ENCODE peak calls at places on chromosomes 16 and 17, in eight cellular contexts. One of them, this sample, is unnamed.

GRCh38 chr16:1458336-1458976 is 14.1 kb upstream of the CCDC154 start:
- DNase-seq in fibroblast of mammary gland: peak; percentile 57
- DNase-seq in endodermal cell: no peak
- DNase-seq in adrenal gland: no peak
- DNase-seq in OCI-LY7: no peak
- DNase-seq in tibial artery: no peak
- DNase-seq in ovary: no peak
- DNase-seq in thoracic aorta: no peak
- DNase-seq in this sample: no peak

GRCh38 chr16:58125781-58126335 is 3.3 kb downstream of the CFAP20 start:
- DNase-seq in fibroblast of mammary gland: no peak
- DNase-seq in OCI-LY7: peak; percentile 17
- DNase-seq in endodermal cell: no peak
- DNase-seq in adrenal gland: no peak
- DNase-seq in ovary: no peak
- DNase-seq in thoracic aorta: no peak
- DNase-seq in tibial artery: no peak
- DNase-seq in this sample: no peak

GRCh38 chr16:19288872-19289799 is 3.6 kb downstream of the CLEC19A start:
- DNase-seq in fibroblast of mammary gland: peak; percentile 2
- DNase-seq in endodermal cell: no peak
- DNase-seq in OCI-LY7: no peak
- DNase-seq in tibial artery: no peak
- DNase-seq in ovary: no peak
- DNase-seq in thoracic aorta: no peak
- DNase-seq in adrenal gland: no peak
- DNase-seq in this sample: no peak

GRCh38 chr17:74211929-74212261 is 1.5 kb upstream of the TTYH2 start:
- DNase-seq in endodermal cell: no peak
- DNase-seq in thoracic aorta: no peak
- DNase-seq in adrenal gland: no peak
- DNase-seq in ovary: no peak
- DNase-seq in fibroblast of mammary gland: peak; percentile 23
- DNase-seq in OCI-LY7: no peak
- DNase-seq in tibial artery: no peak
- DNase-seq in this sample: no peak

GRCh38 chr17:83032781-83033180 is 46.6 kb upstream of the METRNL start:
- DNase-seq in fibroblast of mammary gland: no peak
- DNase-seq in tibial artery: no peak
- DNase-seq in adrenal gland: no peak
- DNase-seq in endodermal cell: peak; percentile 25
- DNase-seq in ovary: no peak
- DNase-seq in thoracic aorta: no peak
- DNase-seq in OCI-LY7: no peak
- DNase-seq in this sample: no peak

GRCh38 chr17:10295728-10296343 is 77.0 kb downstream of the MYH13 start:
- DNase-seq in ovary: peak; percentile 45
- DNase-seq in endodermal cell: peak; percentile 94
- DNase-seq in thoracic aorta: no peak
- DNase-seq in OCI-LY7: peak; percentile 33
- DNase-seq in tibial artery: no peak
- DNase-seq in adrenal gland: peak; percentile 37
- DNase-seq in fibroblast of mammary gland: peak; percentile 69
- DNase-seq in this sample: peak; percentile 75

GRCh38 chr17:42571435-42572225 is 4.7 kb downstream of the MLX start:
- DNase-seq in thoracic aorta: no peak
- DNase-seq in OCI-LY7: no peak
- DNase-seq in ovary: no peak
- DNase-seq in endodermal cell: no peak
- DNase-seq in adrenal gland: no peak
- DNase-seq in tibial artery: no peak
- DNase-seq in fibroblast of mammary gland: no peak
- DNase-seq in this sample: no peak

GRCh38 chr16:24980077-24980793 is 34.9 kb downstream of the ARHGAP17 start:
- DNase-seq in ovary: no peak
- DNase-seq in adrenal gland: no peak
- DNase-seq in tibial artery: no peak
- DNase-seq in fibroblast of mammary gland: no peak
- DNase-seq in OCI-LY7: peak; percentile 43
- DNase-seq in endodermal cell: peak; percentile 35
- DNase-seq in thoracic aorta: no peak
- DNase-seq in this sample: no peak

GRCh38 chr16:77732241-77732946 is 10.1 kb downstream of the NUDT7 start:
- DNase-seq in endodermal cell: no peak
- DNase-seq in tibial artery: no peak
- DNase-seq in thoracic aorta: no peak
- DNase-seq in adrenal gland: no peak
- DNase-seq in OCI-LY7: no peak
- DNase-seq in fibroblast of mammary gland: peak; percentile 82
- DNase-seq in ovary: no peak
- DNase-seq in this sample: no peak

GRCh38 chr17:81368161-81368560 is 27.1 kb upstream of the BAHCC1 start:
- DNase-seq in adrenal gland: no peak
- DNase-seq in fibroblast of mammary gland: no peak
- DNase-seq in endodermal cell: peak; percentile 46
- DNase-seq in thoracic aorta: no peak
- DNase-seq in OCI-LY7: no peak
- DNase-seq in tibial artery: no peak
- DNase-seq in ovary: no peak
- DNase-seq in this sample: no peak

GRCh38 chr16:72425571-72426341 is 253.8 kb upstream of the PMFBP1 start:
- DNase-seq in OCI-LY7: no peak
- DNase-seq in endodermal cell: no peak
- DNase-seq in adrenal gland: no peak
- DNase-seq in tibial artery: no peak
- DNase-seq in thoracic aorta: no peak
- DNase-seq in fibroblast of mammary gland: no peak
- DNase-seq in ovary: no peak
- DNase-seq in this sample: no peak

GRCh38 chr17:43389022-43389947 is 9.5 kb upstream of the ARL4D start:
- DNase-seq in fibroblast of mammary gland: peak; percentile 83
- DNase-seq in endodermal cell: peak; percentile 90
- DNase-seq in tibial artery: peak; percentile 92
- DNase-seq in OCI-LY7: peak; percentile 86
- DNase-seq in ovary: peak; percentile 88
- DNase-seq in adrenal gland: peak; percentile 89
- DNase-seq in thoracic aorta: peak; percentile 47
- DNase-seq in this sample: peak; percentile 75

GRCh38 chr16:58042001-58042885 is 16.7 kb downstream of the MMP15 start:
- DNase-seq in OCI-LY7: no peak
- DNase-seq in adrenal gland: no peak
- DNase-seq in ovary: no peak
- DNase-seq in thoracic aorta: no peak
- DNase-seq in fibroblast of mammary gland: no peak
- DNase-seq in tibial artery: no peak
- DNase-seq in endodermal cell: no peak
- DNase-seq in this sample: no peak

GRCh38 chr16:86663691-86664517 is 85.6 kb downstream of the FOXL1 start:
- DNase-seq in ovary: no peak
- DNase-seq in tibial artery: no peak
- DNase-seq in endodermal cell: no peak
- DNase-seq in thoracic aorta: no peak
- DNase-seq in adrenal gland: no peak
- DNase-seq in OCI-LY7: no peak
- DNase-seq in fibroblast of mammary gland: peak; percentile 97
- DNase-seq in this sample: peak; percentile 63

GRCh38 chr17:7982171-7982570 is 20.2 kb upstream of the GUCY2D start:
- DNase-seq in OCI-LY7: no peak
- DNase-seq in tibial artery: no peak
- DNase-seq in endodermal cell: no peak
- DNase-seq in thoracic aorta: no peak
- DNase-seq in fibroblast of mammary gland: peak; percentile 87
- DNase-seq in adrenal gland: no peak
- DNase-seq in ovary: no peak
- DNase-seq in this sample: no peak

GRCh38 chr16:66250686-66251405 is 115.6 kb upstream of the CDH5 start:
- DNase-seq in endodermal cell: no peak
- DNase-seq in ovary: peak; percentile 81
- DNase-seq in thoracic aorta: no peak
- DNase-seq in fibroblast of mammary gland: peak; percentile 84
- DNase-seq in OCI-LY7: no peak
- DNase-seq in tibial artery: peak; percentile 87
- DNase-seq in adrenal gland: peak; percentile 51
- DNase-seq in this sample: peak; percentile 96

GRCh38 chr17:28744104-28744801 is 442 bp downstream of the TRAF4 start:
- DNase-seq in tibial artery: no peak
- DNase-seq in OCI-LY7: peak; percentile 68
- DNase-seq in endodermal cell: peak; percentile 95
- DNase-seq in thoracic aorta: no peak
- DNase-seq in ovary: peak; percentile 71
- DNase-seq in adrenal gland: peak; percentile 47
- DNase-seq in fibroblast of mammary gland: peak; percentile 29
- DNase-seq in this sample: peak; percentile 69

GRCh38 chr17:72931635-72932034 is 160.9 kb downstream of the SLC39A11 start:
- DNase-seq in OCI-LY7: no peak
- DNase-seq in adrenal gland: no peak
- DNase-seq in tibial artery: no peak
- DNase-seq in thoracic aorta: no peak
- DNase-seq in endodermal cell: no peak
- DNase-seq in fibroblast of mammary gland: no peak
- DNase-seq in ovary: no peak
- DNase-seq in this sample: no peak

GRCh38 chr17:73335591-73336503 is 24.0 kb upstream of the CDC42EP4 start:
- DNase-seq in OCI-LY7: no peak
- DNase-seq in endodermal cell: no peak
- DNase-seq in fibroblast of mammary gland: no peak
- DNase-seq in tibial artery: no peak
- DNase-seq in thoracic aorta: no peak
- DNase-seq in adrenal gland: no peak
- DNase-seq in ovary: peak; percentile 16
- DNase-seq in this sample: no peak

GRCh38 chr16:10009691-10010090 is 172.5 kb downstream of the GRIN2A start:
- DNase-seq in fibroblast of mammary gland: no peak
- DNase-seq in tibial artery: no peak
- DNase-seq in adrenal gland: no peak
- DNase-seq in OCI-LY7: no peak
- DNase-seq in ovary: no peak
- DNase-seq in endodermal cell: no peak
- DNase-seq in thoracic aorta: no peak
- DNase-seq in this sample: no peak

GRCh38 chr17:58391302-58391984 is 25.9 kb downstream of the RNF43 start:
- DNase-seq in fibroblast of mammary gland: no peak
- DNase-seq in ovary: no peak
- DNase-seq in adrenal gland: peak; percentile 94
- DNase-seq in OCI-LY7: no peak
- DNase-seq in tibial artery: no peak
- DNase-seq in endodermal cell: no peak
- DNase-seq in thoracic aorta: no peak
- DNase-seq in this sample: peak; percentile 89

GRCh38 chr17:55177159-55177913 is 87.4 kb upstream of the HLF start:
- DNase-seq in OCI-LY7: peak; percentile 59
- DNase-seq in ovary: no peak
- DNase-seq in endodermal cell: peak; percentile 75
- DNase-seq in fibroblast of mammary gland: peak; percentile 63
- DNase-seq in thoracic aorta: no peak
- DNase-seq in adrenal gland: no peak
- DNase-seq in tibial artery: no peak
- DNase-seq in this sample: peak; percentile 21
- TF ChIP-seq CTCF in OCI-LY7: peak; percentile 79
- TF ChIP-seq CTCF in ovary: no peak
- TF ChIP-seq CTCF in endodermal cell: peak; percentile 70
- TF ChIP-seq CTCF in fibroblast of mammary gland: peak; percentile 21
- TF ChIP-seq CTCF in thoracic aorta: no peak
- TF ChIP-seq CTCF in adrenal gland: no peak
- TF ChIP-seq CTCF in tibial artery: no peak
- TF ChIP-seq CTCF in this sample: peak; percentile 9

GRCh38 chr17:31488264-31488981 is 96.9 kb downstream of the RAB11FIP4 start:
- DNase-seq in endodermal cell: peak; percentile 87
- DNase-seq in tibial artery: no peak
- DNase-seq in OCI-LY7: peak; percentile 51
- DNase-seq in thoracic aorta: no peak
- DNase-seq in adrenal gland: no peak
- DNase-seq in fibroblast of mammary gland: no peak
- DNase-seq in ovary: peak; percentile 29
- DNase-seq in this sample: no peak

GRCh38 chr17:31487648-31488263 is 96.3 kb downstream of the RAB11FIP4 start:
- DNase-seq in thoracic aorta: peak; percentile 58
- DNase-seq in OCI-LY7: peak; percentile 95
- DNase-seq in ovary: peak; percentile 87
- DNase-seq in tibial artery: peak; percentile 74
- DNase-seq in fibroblast of mammary gland: no peak
- DNase-seq in endodermal cell: peak; percentile 99
- DNase-seq in adrenal gland: peak; percentile 86
- DNase-seq in this sample: peak; percentile 40

GRCh38 chr17:31490019-31490383 is 98.5 kb downstream of the RAB11FIP4 start:
- DNase-seq in endodermal cell: no peak
- DNase-seq in ovary: no peak
- DNase-seq in adrenal gland: no peak
- DNase-seq in fibroblast of mammary gland: no peak
- DNase-seq in OCI-LY7: no peak
- DNase-seq in thoracic aorta: no peak
- DNase-seq in tibial artery: no peak
- DNase-seq in this sample: no peak

GRCh38 chr17:31489295-31490018 is 98.0 kb downstream of the RAB11FIP4 start:
- DNase-seq in ovary: no peak
- DNase-seq in OCI-LY7: no peak
- DNase-seq in adrenal gland: no peak
- DNase-seq in endodermal cell: peak; percentile 95
- DNase-seq in thoracic aorta: no peak
- DNase-seq in tibial artery: no peak
- DNase-seq in fibroblast of mammary gland: no peak
- DNase-seq in this sample: no peak

GRCh38 chr17:31488982-31489294 is 97.5 kb downstream of the RAB11FIP4 start:
- DNase-seq in thoracic aorta: no peak
- DNase-seq in endodermal cell: peak; percentile 80
- DNase-seq in adrenal gland: no peak
- DNase-seq in tibial artery: no peak
- DNase-seq in ovary: no peak
- DNase-seq in OCI-LY7: no peak
- DNase-seq in fibroblast of mammary gland: no peak
- DNase-seq in this sample: no peak
- H3K4me3 ChIP-seq in thoracic aorta: peak overlapping the region; percentile 70
- H3K4me3 ChIP-seq in endodermal cell: peak overlapping the region; percentile 81
- H3K4me3 ChIP-seq in adrenal gland: no peak overlapping the region
- H3K4me3 ChIP-seq in tibial artery: peak overlapping the region; percentile 65
- H3K4me3 ChIP-seq in ovary: peak overlapping the region; percentile 43
- H3K4me3 ChIP-seq in OCI-LY7: peak overlapping the region; percentile 84
- H3K4me3 ChIP-seq in fibroblast of mammary gland: no peak overlapping the region
- H3K4me3 ChIP-seq in this sample: no peak overlapping the region

GRCh38 chr17:2034157-2034556 is 4.2 kb downstream of the DPH1 start:
- DNase-seq in endodermal cell: no peak
- DNase-seq in tibial artery: no peak
- DNase-seq in fibroblast of mammary gland: peak; percentile 65
- DNase-seq in OCI-LY7: peak; percentile 35
- DNase-seq in ovary: no peak
- DNase-seq in adrenal gland: no peak
- DNase-seq in thoracic aorta: no peak
- DNase-seq in this sample: no peak
- TF ChIP-seq CTCF in endodermal cell: no peak
- TF ChIP-seq CTCF in tibial artery: no peak
- TF ChIP-seq CTCF in fibroblast of mammary gland: no peak
- TF ChIP-seq CTCF in OCI-LY7: no peak
- TF ChIP-seq CTCF in ovary: no peak
- TF ChIP-seq CTCF in adrenal gland: no peak
- TF ChIP-seq CTCF in thoracic aorta: no peak
- TF ChIP-seq CTCF in this sample: no peak

DNA sequence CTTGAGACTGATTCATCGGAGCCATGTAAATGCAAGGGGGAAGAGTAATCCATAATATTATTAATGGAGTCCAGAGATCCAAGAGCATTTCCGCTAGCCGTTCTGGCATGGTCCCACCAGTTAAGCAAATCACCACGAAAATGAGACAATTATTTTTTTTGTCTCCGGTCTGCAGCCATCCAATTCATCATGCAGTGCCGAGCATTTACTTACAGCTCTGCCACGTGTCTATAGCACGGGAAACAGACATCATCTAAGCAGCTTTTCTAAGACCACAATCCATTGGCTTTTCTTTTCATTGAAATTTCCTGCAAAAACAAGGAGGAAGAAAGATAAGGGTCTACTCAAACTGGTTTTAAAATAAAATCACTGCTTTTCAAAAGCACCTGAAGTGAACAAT is 14.9 kb downstream of the CDH8 start:
- DNase-seq in tibial artery: no peak
- DNase-seq in thoracic aorta: no peak
- DNase-seq in fibroblast of mammary gland: no peak
- DNase-seq in endodermal cell: no peak
- DNase-seq in adrenal gland: no peak
- DNase-seq in OCI-LY7: no peak
- DNase-seq in ovary: no peak
- DNase-seq in this sample: no peak
- H3K4me3 ChIP-seq in tibial artery: no peak overlapping the region
- H3K4me3 ChIP-seq in thoracic aorta: peak overlapping the region; percentile 35
- H3K4me3 ChIP-seq in fibroblast of mammary gland: no peak overlapping the region
- H3K4me3 ChIP-seq in endodermal cell: no peak overlapping the region
- H3K4me3 ChIP-seq in adrenal gland: no peak overlapping the region
- H3K4me3 ChIP-seq in OCI-LY7: no peak overlapping the region
- H3K4me3 ChIP-seq in ovary: no peak overlapping the region
- H3K4me3 ChIP-seq in this sample: no peak overlapping the region

This sample was measured in cardiac muscle cell.